ENCODE peak calls at places on chromosomes 7 and 10, in eight cellular contexts. H is A549, R is right lobe of liver, E is IMR-90, U is uterus, J is Peyer's patch, G is body of pancreas, O is stomach. C is an unnamed sample.

GRCh38 chr10:36385693-36386092 is 739.7 kb upstream of the ANKRD30A start:
- DNase-seq in H (no peak), R (no peak), E (no peak), U (no peak), J (no peak), G (no peak), O (no peak), C (no peak)

GRCh38 chr10:91590142-91590903 is 42.5 kb downstream of the PPP1R3C start:
- DNase-seq in H (peak; percentile 96), R (no peak), E (peak; percentile 92), U (peak; percentile 77), J (no peak), G (peak; percentile 66), O (peak; percentile 74), C (peak; percentile 25)

GRCh38 chr10:112934193-112934592 is 15.9 kb upstream of the TCF7L2 start:
- DNase-seq in H (no peak), R (no peak), E (no peak), U (no peak), J (no peak), G (no peak), O (no peak), C (no peak)

GRCh38 chr7:76358053-76358477 is 726 bp downstream of the YWHAG start:
- DNase-seq in H (peak; percentile 44), R (peak; percentile 83), E (peak; percentile 20), U (peak; percentile 62), J (peak; percentile 83), G (peak; percentile 68), O (peak; percentile 47), C (peak; percentile 76)

GRCh38 chr7:79719216-79719615 is 265.7 kb upstream of the MAGI2 start:
- DNase-seq in H (no peak), R (peak; percentile 27), E (no peak), U (no peak), J (no peak), G (no peak), O (no peak), C (no peak)

GRCh38 chr7:130281227-130281626 is 11.7 kb upstream of the CPA4 start:
- DNase-seq in H (no peak), R (no peak), E (peak; percentile 72), U (no peak), J (no peak), G (peak; percentile 47), O (no peak), C (no peak)

GRCh38 chr10:101785801-101786200 is 2.6 kb upstream of the NPM3 start:
- DNase-seq in H (no peak), R (no peak), E (no peak), U (no peak), J (no peak), G (no peak), O (no peak), C (no peak)

GRCh38 chr7:6394114-6394513 is 53.6 kb downstream of the DAGLB start:
- DNase-seq in H (no peak), R (no peak), E (no peak), U (no peak), J (no peak), G (no peak), O (no peak), C (no peak)

GRCh38 chr10:115136616-115137015 is 43.5 kb downstream of the ATRNL1 start:
- DNase-seq in H (no peak), R (no peak), E (no peak), U (no peak), J (no peak), G (no peak), O (no peak), C (no peak)

GRCh38 chr7:80175744-80176143 is 41.1 kb downstream of the GNAI1 start:
- DNase-seq in H (no peak), R (no peak), E (no peak), U (no peak), J (no peak), G (no peak), O (no peak), C (no peak)

GRCh38 chr10:91389636-91390512 is 20.3 kb upstream of the HECTD2 start:
- DNase-seq in H (peak; percentile 64), R (no peak), E (peak; percentile 71), U (no peak), J (no peak), G (no peak), O (no peak), C (no peak)

GRCh38 chr7:79979437-79979836 is 155.2 kb upstream of the GNAI1 start:
- DNase-seq in H (no peak), R (no peak), E (peak; percentile 92), U (no peak), J (no peak), G (no peak), O (no peak), C (no peak)

GRCh38 chr7:21269021-21269420 is 158.9 kb upstream of the SP4 start:
- DNase-seq in H (no peak), R (no peak), E (no peak), U (no peak), J (no peak), G (no peak), O (no peak), C (no peak)

GRCh38 chr10:63429280-63429679 is 36.5 kb downstream of the JMJD1C start:
- DNase-seq in H (no peak), R (no peak), E (peak; percentile 74), U (no peak), J (no peak), G (no peak), O (no peak), C (no peak)

GRCh38 chr10:97411411-97411810 is 10.3 kb upstream of the RRP12 start:
- DNase-seq in H (no peak), R (no peak), E (peak; percentile 37), U (no peak), J (no peak), G (no peak), O (no peak), C (no peak)

GRCh38 chr7:98250789-98251188 is 1.2 kb downstream of the TECPR1 start:
- DNase-seq in H (no peak), R (no peak), E (no peak), U (no peak), J (peak; percentile 51), G (peak; percentile 32), O (no peak), C (peak; percentile 25)
- TF ChIP-seq POLR2A in H (no peak), R (no peak), E (no peak), U (no peak), J (no peak), G (no peak), O (no peak), C (no peak)

GRCh38 chr10:131803863-131804425 is 96.9 kb upstream of the PPP2R2D start:
- DNase-seq in H (no peak), R (no peak), E (no peak), U (no peak), J (no peak), G (no peak), O (peak; percentile 18), C (no peak)

GRCh38 chr10:131804551-131805295 is 96.1 kb upstream of the PPP2R2D start:
- DNase-seq in H (no peak), R (no peak), E (no peak), U (no peak), J (no peak), G (no peak), O (peak; percentile 15), C (no peak)

GRCh38 chr10:131805696-131806095 is 95.1 kb upstream of the PPP2R2D start:
- DNase-seq in H (no peak), R (no peak), E (no peak), U (no peak), J (no peak), G (no peak), O (no peak), C (no peak)

GRCh38 chr10:131806646-131807317 is 94.0 kb upstream of the PPP2R2D start:
- DNase-seq in H (no peak), R (no peak), E (no peak), U (no peak), J (no peak), G (no peak), O (peak; percentile 10), C (no peak)

DNA sequence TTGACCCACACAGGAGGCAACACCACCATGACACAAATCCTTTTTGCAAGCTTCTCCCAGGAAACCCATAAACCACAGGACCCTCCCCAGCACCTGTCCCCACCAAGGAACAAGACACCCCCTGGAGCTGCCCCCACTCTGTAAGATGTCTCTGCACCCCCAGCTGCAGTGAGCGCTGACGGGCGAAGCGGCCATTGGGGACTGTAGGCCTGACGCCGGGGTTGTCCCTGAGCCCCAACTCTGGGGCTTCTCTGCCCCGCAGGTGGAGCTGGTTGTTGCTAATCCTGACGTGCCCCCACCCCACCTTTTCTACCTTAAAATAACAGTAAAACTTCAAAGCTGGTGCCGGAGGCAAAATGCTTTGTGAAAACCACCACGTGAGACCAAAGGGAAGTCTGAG is 94.7 kb upstream of the PPP2R2D start:
- DNase-seq in H (no peak), R (no peak), E (no peak), U (no peak), J (no peak), G (no peak), O (peak; percentile 10), C (no peak)
- H3K27ac ChIP-seq in H (no peak overlapping the region), R (no peak overlapping the region), E (no peak overlapping the region), U (no peak overlapping the region), J (no peak overlapping the region), G (no peak overlapping the region), O (no peak overlapping the region), C (no peak overlapping the region)

DNA sequence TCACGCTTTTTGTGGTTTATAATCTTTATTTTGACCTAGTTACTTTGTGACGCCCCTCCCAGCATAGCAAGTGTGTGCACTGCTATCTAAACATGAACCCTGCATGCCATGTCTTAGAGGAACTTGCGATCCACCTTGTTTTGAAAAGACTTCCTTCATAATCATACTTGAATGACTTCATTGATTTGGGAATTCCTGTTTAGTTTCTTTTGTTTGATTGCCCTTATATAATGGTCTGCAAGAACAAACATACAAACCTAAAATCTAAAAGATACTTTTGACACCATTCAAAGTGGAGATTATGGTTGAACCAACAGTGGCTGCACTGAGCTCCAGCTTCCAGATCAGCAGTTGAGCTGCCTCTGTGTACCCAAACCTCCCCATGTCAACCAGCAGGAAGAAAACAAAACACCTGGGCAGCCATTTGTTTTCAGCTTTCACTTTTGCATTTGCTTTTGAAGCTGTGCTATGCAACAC is 132.6 kb downstream of the CELF2 start:
- DNase-seq in H (no peak), R (no peak), E (no peak), U (no peak), J (no peak), G (no peak), O (no peak), C (no peak)
- TF ChIP-seq POLR2A in H (no peak), R (no peak), E (no peak), U (no peak), J (peak; percentile 12), G (no peak), O (no peak), C (no peak)

GRCh38 chr10:19961076-19961811 is 145.0 kb downstream of the PLXDC2 start:
- DNase-seq in H (no peak), R (no peak), E (no peak), U (no peak), J (no peak), G (no peak), O (no peak), C (no peak)
- H3K27ac ChIP-seq in H (no peak overlapping the region), R (no peak overlapping the region), E (no peak overlapping the region), U (no peak overlapping the region), J (no peak overlapping the region), G (no peak overlapping the region), O (no peak overlapping the region), C (no peak overlapping the region)

GRCh38 chr10:123558651-123559050 is 107.5 kb upstream of the GPR26 start:
- DNase-seq in H (no peak), R (no peak), E (no peak), U (no peak), J (no peak), G (no peak), O (no peak), C (no peak)
- TF ChIP-seq POLR2A in H (no peak), R (no peak), E (no peak), U (no peak), J (no peak), G (no peak), O (no peak), C (no peak)